ENCODE peak calls at places on chromosomes 13 and 19, in five cellular contexts. Y, K, T, P and N are unnamed samples.

GRCh38 chr19:45913874-45914830 is at the start of gene NANOS2:
- DNase-seq in P (no peak), K (peak), T (no peak), Y (no peak), N (peak)

GRCh38 chr13:110268576-110269185 is 38.3 kb downstream of the COL4A1 start:
- DNase-seq in K (no peak), T (no peak), P (peak), Y (no peak), N (no peak)

GRCh38 chr13:98541211-98541610 is 35.7 kb downstream of the STK24 start:
- DNase-seq in K (no peak), Y (no peak), T (no peak), P (no peak), N (no peak)

GRCh38 chr13:46352810-46353209 is 34.2 kb downstream of the RUBCNL start:
- DNase-seq in K (no peak), T (no peak), Y (no peak), P (no peak), N (no peak)

GRCh38 chr19:49799798-49800376 is 13.2 kb downstream of the FUZ start:
- DNase-seq in K (peak), Y (no peak), P (no peak), T (peak), N (no peak)

GRCh38 chr19:10762656-10763055 is 44.8 kb downstream of the DNM2 start:
- DNase-seq in T (no peak), P (no peak), K (no peak), Y (no peak), N (no peak)

GRCh38 chr13:91368101-91368500 is 20.6 kb downstream of the MIR17HG start:
- DNase-seq in K (no peak), Y (no peak), P (no peak), T (no peak), N (no peak)

GRCh38 chr13:85212692-85213091 is 586.5 kb downstream of the SLITRK6 start:
- DNase-seq in P (no peak), Y (no peak), T (no peak), K (no peak), N (no peak)

GRCh38 chr19:41192574-41193419 is at the start of gene CYP2S1:
- DNase-seq in T (peak), P (no peak), K (peak), Y (no peak), N (no peak)

GRCh38 chr13:96690998-96691397 is 303.3 kb downstream of the OXGR1 start:
- DNase-seq in K (no peak), P (no peak), Y (no peak), T (no peak), N (no peak)

GRCh38 chr19:11138659-11139526 is 16.7 kb downstream of the SPC24 start:
- DNase-seq in P (no peak), T (no peak), K (peak), Y (no peak), N (no peak)

GRCh38 chr13:46369506-46370268 is 17.4 kb downstream of the RUBCNL start:
- DNase-seq in P (no peak), T (no peak), K (no peak), Y (peak), N (no peak)

GRCh38 chr19:35901055-35901644 is 810 bp upstream of the NFKBID start:
- DNase-seq in Y (no peak), P (no peak), T (no peak), K (no peak), N (no peak)

GRCh38 chr19:52343548-52343947 is 7.5 kb downstream of the ZNF610 start:
- DNase-seq in Y (peak), P (peak), K (peak), T (peak), N (peak)

GRCh38 chr13:59774511-59774911 is 389.2 kb downstream of the DIAPH3 start:
- DNase-seq in T (no peak), P (no peak), Y (no peak), K (no peak), N (no peak)

GRCh38 chr13:113499936-113500335 is 9.4 kb upstream of the DCUN1D2 start:
- DNase-seq in P (no peak), T (no peak), Y (no peak), K (no peak), N (no peak)

GRCh38 chr19:13262450-13262849 is 112.2 kb downstream of the IER2 start:
- DNase-seq in P (peak), T (no peak), Y (peak), K (no peak), N (peak)